ENCODE peak calls at places on chromosomes 4 and X, in seven cellular contexts. G, Q, I, S, A, X and N are unnamed samples.

GRCh38 chr4:22987861-22988260 is 295.1 kb downstream of the GBA3 start:
- DNase-seq in G (no peak), Q (no peak), A (no peak), I (no peak), X (no peak), S (peak), N (no peak)

GRCh38 chr4:110678517-110678916 is 55.6 kb upstream of the PITX2 start:
- DNase-seq in S (no peak), X (no peak), A (no peak), Q (no peak), G (no peak), I (no peak), N (no peak)

GRCh38 chr4:4430492-4431195 is 43.7 kb downstream of the NSG1 start:
- DNase-seq in G (no peak), X (peak), I (no peak), Q (peak), S (peak), A (peak), N (no peak)

GRCh38 chrX:130110379-130111219 is at the start of gene ELF4:
- DNase-seq in S (peak), Q (peak), I (peak), G (peak), A (no peak), X (peak), N (no peak)

GRCh38 chr4:169179609-169180526 is 90.9 kb downstream of the SH3RF1 start:
- DNase-seq in I (no peak), X (no peak), A (no peak), Q (no peak), G (no peak), S (no peak), N (no peak)

GRCh38 chr4:80070880-80071620 is 2.0 kb downstream of the ANTXR2 start:
- DNase-seq in G (no peak), Q (no peak), X (peak), A (no peak), S (no peak), I (no peak), N (no peak)

GRCh38 chr4:120277509-120277908 is 210.9 kb upstream of the MAD2L1 start:
- DNase-seq in I (no peak), Q (no peak), X (no peak), A (no peak), S (no peak), G (no peak), N (no peak)

GRCh38 chrX:101260435-101260834 is 30.7 kb downstream of the TAF7L start:
- DNase-seq in S (peak), G (no peak), I (no peak), Q (no peak), X (peak), A (no peak), N (no peak)

GRCh38 chr4:71468086-71468485 is 129.3 kb downstream of the SLC4A4 start:
- DNase-seq in A (no peak), Q (no peak), G (no peak), S (no peak), X (no peak), I (no peak), N (no peak)

GRCh38 chrX:13376857-13377441 is 57.1 kb upstream of the ATXN3L start:
- DNase-seq in I (no peak), A (no peak), Q (peak), S (peak), X (peak), G (no peak), N (peak)

GRCh38 chr4:121669163-121669550 is 27.6 kb downstream of the ANXA5 start:
- DNase-seq in A (no peak), S (peak), Q (no peak), I (no peak), G (no peak), X (peak), N (no peak)

GRCh38 chr4:74223801-74224200 is 65.9 kb downstream of the MTHFD2L start:
- DNase-seq in A (no peak), X (peak), I (no peak), G (no peak), Q (no peak), S (peak), N (no peak)